ENCODE peak calls at places on chromosomes 6 and 20, in eight cellular contexts. F, J, Y, S, H, T, O and V are unnamed samples.

GRCh38 chr6:14235653-14236356 is 118.2 kb downstream of the CD83 start:
- DNase-seq in F (no peak), J (no peak), Y (no peak), S (no peak), H (no peak), T (peak; percentile 54), O (no peak), V (no peak)

GRCh38 chr20:5000263-5001173 is 792 bp downstream of the SLC23A2 start:
- DNase-seq in F (peak; percentile 33), J (no peak), Y (peak; percentile 74), S (peak; percentile 71), H (no peak), T (no peak), O (peak; percentile 83), V (no peak)

GRCh38 chr20:49483706-49484101 is 1.2 kb upstream of the KCNB1 start:
- DNase-seq in F (no peak), J (no peak), Y (no peak), S (no peak), H (no peak), T (no peak), O (no peak), V (no peak)

GRCh38 chr20:23920936-23921335 is 41.4 kb upstream of the CST5 start:
- DNase-seq in F (no peak), J (peak; percentile 13), Y (no peak), S (no peak), H (no peak), T (no peak), O (no peak), V (no peak)

GRCh38 chr20:41411458-41411857 is 44.8 kb upstream of the EMILIN3 start:
- DNase-seq in F (peak; percentile 50), J (peak; percentile 59), Y (no peak), S (no peak), H (no peak), T (no peak), O (no peak), V (no peak)

GRCh38 chr20:47792021-47792618 is 6.8 kb upstream of the SULF2 start:
- DNase-seq in F (no peak), J (peak; percentile 98), Y (no peak), S (peak; percentile 94), H (peak; percentile 82), T (peak; percentile 98), O (peak; percentile 69), V (peak; percentile 84)

GRCh38 chr20:48470141-48470540 is 357.7 kb downstream of the PREX1 start:
- DNase-seq in F (no peak), J (no peak), Y (no peak), S (no peak), H (no peak), T (no peak), O (no peak), V (no peak)

GRCh38 chr6:16470502-16471221 is 232.3 kb downstream of the GMPR start:
- DNase-seq in F (no peak), J (no peak), Y (no peak), S (no peak), H (no peak), T (no peak), O (no peak), V (no peak)

GRCh38 chr6:115854866-115855665 is 205.6 kb downstream of the FRK start:
- DNase-seq in F (no peak), J (no peak), Y (no peak), S (no peak), H (no peak), T (no peak), O (no peak), V (no peak)

GRCh38 chr6:161141173-161141572 is 132.7 kb downstream of the AGPAT4 start:
- DNase-seq in F (no peak), J (no peak), Y (no peak), S (no peak), H (no peak), T (peak; percentile 52), O (no peak), V (no peak)

GRCh38 chr6:141267420-141267819 is 865.3 kb upstream of the GJE1 start:
- DNase-seq in F (no peak), J (no peak), Y (no peak), S (no peak), H (no peak), T (no peak), O (no peak), V (no peak)

GRCh38 chr6:141264101-141264500 is 868.6 kb upstream of the GJE1 start:
- DNase-seq in F (no peak), J (peak; percentile 20), Y (no peak), S (no peak), H (no peak), T (no peak), O (no peak), V (peak; percentile 2)

GRCh38 chr6:141269684-141270083 is 863.0 kb upstream of the GJE1 start:
- DNase-seq in F (no peak), J (no peak), Y (no peak), S (no peak), H (no peak), T (no peak), O (no peak), V (no peak)

GRCh38 chr6:141261672-141262060 is 871.1 kb upstream of the GJE1 start:
- DNase-seq in F (no peak), J (no peak), Y (no peak), S (no peak), H (no peak), T (no peak), O (no peak), V (no peak)

DNA sequence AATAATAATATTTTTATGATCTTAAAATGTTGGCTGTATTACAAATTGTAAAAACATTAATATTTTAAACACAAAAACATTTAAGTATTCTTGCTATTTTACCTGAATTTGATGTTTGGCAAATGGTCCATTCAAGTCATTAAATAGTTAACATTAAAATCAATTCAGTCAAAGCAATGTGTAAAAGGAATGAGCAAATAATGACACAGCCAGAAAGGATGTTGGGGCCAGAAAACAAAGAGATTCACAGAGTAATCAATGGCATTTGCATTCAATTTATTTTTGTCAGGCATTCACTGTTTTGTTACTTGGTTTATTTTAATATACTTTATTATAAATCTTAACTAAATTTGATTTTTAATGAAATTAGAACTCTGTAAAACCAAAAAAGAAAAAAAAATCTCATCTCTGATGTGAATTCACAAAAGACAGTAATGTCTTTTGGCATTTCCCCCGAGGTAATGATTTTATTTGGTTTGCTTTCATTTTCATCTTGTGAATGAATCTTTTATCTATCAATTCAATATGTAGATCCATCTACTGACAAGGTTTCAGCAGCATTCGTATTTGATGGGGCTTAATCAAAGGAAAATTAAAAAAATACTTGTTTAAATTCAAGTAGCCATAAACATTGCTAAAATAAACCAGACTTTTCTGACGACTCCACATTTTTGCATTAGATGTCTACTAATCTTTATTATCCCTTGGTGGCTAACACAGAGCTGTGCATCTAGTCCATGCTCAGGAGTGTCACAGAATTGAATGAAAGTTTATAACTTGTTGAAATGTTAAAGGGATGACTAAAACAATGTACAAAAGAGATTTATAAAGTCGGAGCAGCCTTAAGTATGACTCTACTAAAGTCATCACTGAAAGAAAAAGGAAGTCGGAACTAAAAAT is 866.7 kb upstream of the GJE1 start:
- DNase-seq in F (no peak), J (peak; percentile 52), Y (no peak), S (no peak), H (no peak), T (no peak), O (no peak), V (no peak)
- H3K27ac ChIP-seq in F (no peak overlapping the region), J (peak overlapping the region; percentile 39), Y (no peak overlapping the region), S (no peak overlapping the region), H (no peak overlapping the region), T (no peak overlapping the region), O (no peak overlapping the region), V (no peak overlapping the region)

DNA sequence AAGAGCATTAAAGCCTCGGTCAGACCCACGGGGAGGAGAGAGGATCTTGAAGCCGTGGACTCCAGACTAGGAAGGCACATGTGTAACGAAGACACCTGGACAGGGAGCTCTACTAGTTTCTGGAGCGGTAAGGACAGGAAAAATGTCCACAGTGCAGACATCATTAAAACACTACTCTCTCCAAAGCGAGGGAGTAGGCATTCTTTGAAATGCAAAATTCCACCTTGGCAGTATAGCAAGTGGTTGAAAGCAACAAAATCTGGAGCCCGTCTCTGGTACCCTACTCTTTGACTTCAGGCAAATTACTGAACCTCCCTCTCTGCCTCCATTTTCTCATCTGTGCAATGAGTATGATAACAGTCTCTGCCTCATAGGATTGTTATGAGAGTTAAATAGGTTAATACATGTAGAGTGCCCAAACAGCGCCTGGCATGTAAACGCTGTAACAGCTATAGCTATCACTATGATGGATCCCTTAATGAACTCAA is 408 bp upstream of the CRIP3 start:
- DNase-seq in F (no peak), J (no peak), Y (no peak), S (no peak), H (no peak), T (no peak), O (no peak), V (no peak)
- H3K4me1 ChIP-seq in F (peaks cover 18% of the 10 kb centered on the region), J (peaks cover 10% of the 10 kb centered on the region), Y (no peaks in the 10 kb centered on the region), S (no peaks in the 10 kb centered on the region), H (no peaks in the 10 kb centered on the region), T (peaks cover 14% of the 10 kb centered on the region), O (peaks cover 6% of the 10 kb centered on the region), V (no peaks in the 10 kb centered on the region)

DNA sequence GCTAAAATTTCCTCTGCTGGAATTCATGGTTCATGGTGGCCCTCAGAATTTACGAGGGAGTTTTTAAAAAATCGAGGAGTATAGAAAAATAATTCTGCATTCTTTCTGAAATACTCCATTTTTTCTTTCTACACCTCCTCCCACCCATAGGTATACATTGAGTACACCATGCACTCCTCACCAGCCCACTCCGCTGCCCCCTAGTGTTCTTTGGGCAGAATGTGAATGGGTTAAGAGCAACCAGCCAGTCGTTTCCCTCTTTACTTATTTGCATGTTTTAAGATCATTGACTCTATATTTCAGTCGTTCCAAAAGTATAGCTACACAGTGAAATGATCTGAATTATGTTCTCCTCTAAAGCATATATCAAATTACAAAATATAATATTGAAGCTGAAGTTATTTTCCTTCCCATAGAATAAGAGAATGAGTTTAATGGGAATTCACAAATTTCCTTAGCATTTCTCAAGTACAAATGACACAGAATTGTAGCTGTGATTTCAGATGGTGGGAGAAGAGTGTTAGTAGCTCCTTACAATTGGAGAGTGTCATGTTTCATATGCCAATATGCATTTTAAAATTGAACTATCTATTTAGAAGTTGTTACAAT is 977.7 kb upstream of the SLC35B3 start:
- DNase-seq in F (peak; percentile 29), J (peak; percentile 75), Y (peak; percentile 55), S (no peak), H (no peak), T (no peak), O (peak; percentile 19), V (no peak)
- TF ChIP-seq CTCF in F (peak; percentile 82), J (peak; percentile 90), Y (peak; percentile 70), S (no peak), H (no peak), T (no peak), O (peak; percentile 52), V (peak; percentile 68)

GRCh38 chr20:1187605-1188171 is 2.9 kb upstream of the TMEM74B start:
- DNase-seq in F (no peak), J (no peak), Y (no peak), S (no peak), H (no peak), T (no peak), O (no peak), V (no peak)
- H3K27ac ChIP-seq in F (no peak overlapping the region), J (no peak overlapping the region), Y (peak overlapping the region; percentile 55), S (no peak overlapping the region), H (no peak overlapping the region), T (no peak overlapping the region), O (no peak overlapping the region), V (no peak overlapping the region)